ENCODE peak calls at places on chromosomes 13 and 19, in six cellular contexts. C is neural progenitor cell; B is naive thymus-derived CD4-positive, alpha-beta T cell; S is activated CD4-positive, alpha-beta T cell treated with anti-CD3 and anti-CD28 coated beads for 24 hours; Q is NCI-H1436; P is substantia nigra. H is an unnamed sample.

GRCh38 chr13:53281677-53282076 is 253.1 kb downstream of the OLFM4 start:
- DNase-seq in P (no peak), C (no peak), Q (no peak), B (no peak), S (no peak), H (no peak)

GRCh38 chr19:8184274-8184673 is 24.9 kb upstream of the CERS4 start:
- DNase-seq in C (no peak), B (no peak), P (no peak), Q (no peak), S (no peak), H (no peak)

GRCh38 chr19:19327672-19328071 is 7.0 kb downstream of the MAU2 start:
- DNase-seq in S (no peak), P (no peak), Q (no peak), B (no peak), C (no peak), H (no peak)

GRCh38 chr13:105170438-105170837 is 1365.0 kb downstream of the EFNB2 start:
- DNase-seq in Q (no peak), C (no peak), S (no peak), P (no peak), B (no peak), H (no peak)

GRCh38 chr13:85974604-85975366 is 175.6 kb upstream of the SLITRK6 start:
- DNase-seq in P (no peak), S (no peak), C (no peak), Q (no peak), B (no peak), H (no peak)

GRCh38 chr13:80215368-80215767 is 125.6 kb downstream of the SPRY2 start:
- DNase-seq in S (no peak), B (no peak), P (no peak), Q (no peak), C (no peak), H (no peak)

GRCh38 chr19:6970021-6970420 is 51.2 kb downstream of the MBD3L2B start:
- DNase-seq in P (no peak), C (no peak), Q (no peak), S (no peak), B (no peak), H (no peak)

GRCh38 chr13:79492313-79492798 is 11.4 kb downstream of the NDFIP2 start:
- DNase-seq in Q (no peak), B (no peak), C (no peak), S (no peak), P (no peak), H (peak; percentile 32)

GRCh38 chr19:48445256-48445605 is 552 bp upstream of the GRWD1 start:
- DNase-seq in S (no peak), C (peak; percentile 83), Q (peak; percentile 68), P (no peak), B (no peak), H (no peak)

GRCh38 chr13:80473695-80474094 is 132.8 kb upstream of the SPRY2 start:
- DNase-seq in S (no peak), B (no peak), C (no peak), P (no peak), Q (no peak), H (no peak)

GRCh38 chr19:46746281-46746965 is at the start of gene STRN4:
- DNase-seq in Q (peak; percentile 38), P (peak; percentile 27), B (peak; percentile 51), S (peak; percentile 43), C (peak; percentile 88), H (no peak)

GRCh38 chr13:93794197-93794885 is 567.7 kb downstream of the GPC6 start:
- DNase-seq in Q (no peak), B (no peak), S (peak; percentile 29), C (no peak), P (no peak), H (no peak)

GRCh38 chr13:45700971-45701900 is 884 bp upstream of the CBY2 start:
- DNase-seq in P (no peak), Q (no peak), C (no peak), S (no peak), B (no peak), H (no peak)

GRCh38 chr19:6235031-6235951 is 44.5 kb downstream of the MLLT1 start:
- DNase-seq in Q (no peak), B (no peak), S (no peak), C (no peak), P (no peak), H (no peak)

GRCh38 chr19:4524808-4525562 is 6.7 kb upstream of the PLIN4 start:
- DNase-seq in B (peak; percentile 47), P (no peak), C (peak; percentile 61), S (peak; percentile 63), Q (peak; percentile 19), H (peak; percentile 62)

GRCh38 chr13:100753391-100753790 is 78.8 kb upstream of the TMTC4 start:
- DNase-seq in P (no peak), C (no peak), Q (no peak), B (no peak), S (no peak), H (no peak)

GRCh38 chr13:35526577-35526976 is 50.1 kb upstream of the MAB21L1 start:
- DNase-seq in B (no peak), C (no peak), P (no peak), Q (no peak), S (no peak), H (no peak)

GRCh38 chr19:56567274-56568120 is at the start of gene ZNF470:
- DNase-seq in B (peak; percentile 83), C (peak; percentile 97), Q (peak; percentile 92), S (peak; percentile 82), P (peak; percentile 87), H (peak; percentile 91)

GRCh38 chr19:10566658-10567410 is 1.0 kb upstream of the KRI1 start:
- DNase-seq in B (peak; percentile 51), P (peak; percentile 4), Q (no peak), S (no peak), C (no peak), H (no peak)

GRCh38 chr19:49019242-49019932 is 2.5 kb upstream of the LHB start:
- DNase-seq in P (no peak), B (peak; percentile 55), Q (peak; percentile 65), S (peak; percentile 59), C (peak; percentile 77), H (peak; percentile 89)

GRCh38 chr19:12665281-12665573 is 1.3 kb downstream of the MAN2B1 start:
- DNase-seq in Q (no peak), B (peak; percentile 71), S (no peak), P (no peak), C (no peak), H (no peak)